ENCODE peak calls at places on chromosomes 3 and 15, in nine cellular contexts. X is CD8-positive, alpha-beta memory T cell; P is neural progenitor cell; Q is lung; G is pancreas; T is suprapubic skin; R is ovary; C is brain microvascular endothelial cell; L is esophagus muscularis mucosa. H is an unnamed sample. For H3K36me3, the result is how much of the 10 kb centered on the place peaks cover.

GRCh38 chr15:101327147-101327740 is 32.2 kb upstream of the SNRPA1 start:
- DNase-seq in X (no peak), P (no peak), Q (no peak), G (no peak), T (no peak), R (no peak), C (no peak), L (no peak), H (no peak)

GRCh38 chr3:177491301-177492031 is 294.2 kb upstream of the TBL1XR1 start:
- DNase-seq in X (no peak), P (no peak), Q (no peak), G (no peak), T (no peak), R (no peak), C (no peak), L (no peak), H (peak)

GRCh38 chr15:71151061-71151460 is 35.8 kb downstream of the THSD4 start:
- DNase-seq in X (no peak), P (no peak), Q (no peak), G (no peak), T (no peak), R (no peak), C (no peak), L (peak), H (peak)

GRCh38 chr15:39556461-39556860 is 24.4 kb upstream of the THBS1 start:
- DNase-seq in X (no peak), P (no peak), Q (no peak), G (no peak), T (no peak), R (no peak), C (no peak), L (peak), H (peak)

GRCh38 chr3:196837819-196838420 is 29.8 kb upstream of the SENP5 start:
- DNase-seq in X (peak), P (peak), Q (peak), G (peak), T (peak), R (peak), C (peak), L (no peak), H (peak)

GRCh38 chr15:69749797-69750196 is 297.2 kb downstream of the RPLP1 start:
- DNase-seq in X (no peak), P (no peak), Q (no peak), G (no peak), T (no peak), R (no peak), C (no peak), L (no peak), H (peak)

GRCh38 chr15:49624046-49624445 is 3.2 kb downstream of the DTWD1 start:
- DNase-seq in X (no peak), P (no peak), Q (no peak), G (no peak), T (no peak), R (no peak), C (peak), L (no peak), H (no peak)

GRCh38 chr3:117853923-117854322 is 1144.3 kb downstream of the TUSC7 start:
- DNase-seq in X (no peak), P (no peak), Q (no peak), G (no peak), T (no peak), R (no peak), C (peak), L (no peak), H (peak)

GRCh38 chr3:141243295-141243707 is 11.7 kb downstream of the PXYLP1 start:
- DNase-seq in X (peak), P (no peak), Q (no peak), G (no peak), T (no peak), R (no peak), C (peak), L (peak), H (no peak)

GRCh38 chr15:90425726-90426346 is 37.8 kb downstream of the IQGAP1 start:
- DNase-seq in X (no peak), P (peak), Q (no peak), G (no peak), T (no peak), R (no peak), C (no peak), L (no peak), H (no peak)

GRCh38 chr3:16079519-16079918 is 95.0 kb upstream of the GALNT15 start:
- DNase-seq in X (no peak), P (no peak), Q (no peak), G (no peak), T (no peak), R (no peak), C (no peak), L (no peak), H (peak)

GRCh38 chr15:24954783-24955548 is at the start of the genes SNRPN and SNURF:
- DNase-seq in X (peak), P (peak), Q (peak), G (peak), T (peak), R (peak), C (peak), L (no peak), H (peak)

GRCh38 chr3:55888282-55888855 is 401.3 kb upstream of the WNT5A start:
- DNase-seq in X (no peak), P (peak), Q (no peak), G (no peak), T (no peak), R (no peak), C (no peak), L (peak), H (no peak)

GRCh38 chr3:90091557-90091956 is 984.1 kb downstream of the EPHA3 start:
- DNase-seq in X (no peak), P (peak), Q (no peak), G (no peak), T (no peak), R (peak), C (peak), L (no peak), H (peak)

GRCh38 chr3:13800064-13800463 is 79.8 kb downstream of the WNT7A start:
- DNase-seq in X (no peak), P (no peak), Q (no peak), G (peak), T (no peak), R (no peak), C (no peak), L (no peak), H (no peak)

GRCh38 chr3:99505646-99506269 is 132.6 kb upstream of the COL8A1 start:
- DNase-seq in X (no peak), P (no peak), Q (peak), G (no peak), T (peak), R (no peak), C (peak), L (no peak), H (peak)

GRCh38 chr3:129077222-129077621 is 16.6 kb downstream of the GP9 start:
- DNase-seq in X (no peak), P (no peak), Q (no peak), G (no peak), T (no peak), R (no peak), C (peak), L (no peak), H (no peak)

DNA sequence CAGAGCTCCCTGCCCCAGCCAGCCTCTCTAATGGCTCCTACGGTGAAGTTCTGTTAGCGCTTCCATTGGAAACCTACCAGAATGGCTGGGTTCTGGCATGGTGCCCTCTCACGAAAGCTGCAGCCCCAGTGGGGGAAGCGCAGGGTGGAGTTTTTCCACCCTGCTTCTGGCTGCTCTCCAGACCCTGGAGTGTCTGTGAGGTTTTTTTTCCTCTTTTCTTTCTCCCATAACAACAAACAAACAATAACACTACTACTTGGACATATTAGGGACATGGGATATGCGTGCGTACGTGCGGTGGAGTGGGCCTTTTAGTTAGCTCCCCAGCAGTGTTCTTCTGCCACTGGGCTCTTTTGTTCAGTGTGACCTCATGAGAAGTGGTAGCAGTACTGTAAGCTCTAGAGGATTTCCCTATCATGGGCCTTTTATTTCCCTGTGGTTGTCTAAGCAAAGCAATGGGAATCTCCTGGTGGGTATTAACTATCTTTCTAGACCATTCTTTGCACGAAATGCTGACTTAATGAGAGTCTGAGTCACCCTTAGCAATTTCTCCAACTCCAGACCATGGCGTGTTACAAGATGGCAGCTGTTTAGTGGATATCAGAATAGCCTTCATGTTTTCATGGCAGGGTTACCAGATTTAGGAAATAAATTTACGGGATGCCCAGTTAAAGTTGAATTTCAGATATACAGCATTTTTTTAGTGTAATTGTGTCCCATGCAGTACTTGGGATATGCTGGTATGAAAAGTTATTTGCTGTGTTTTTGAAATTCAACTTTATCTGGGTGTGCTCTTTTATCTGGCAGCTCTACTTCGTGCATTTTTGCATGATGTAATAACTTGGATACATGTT is 162.0 kb downstream of the FNDC3B start:
- DNase-seq in X (no peak), P (no peak), Q (peak), G (peak), T (peak), R (peak), C (peak), L (no peak), H (peak)
- H3K4me3 ChIP-seq in X (no peak), P (no peak), Q (no peak), G (no peak), T (no peak), R (no peak), C (no peak), L (peak), H (no peak)

DNA sequence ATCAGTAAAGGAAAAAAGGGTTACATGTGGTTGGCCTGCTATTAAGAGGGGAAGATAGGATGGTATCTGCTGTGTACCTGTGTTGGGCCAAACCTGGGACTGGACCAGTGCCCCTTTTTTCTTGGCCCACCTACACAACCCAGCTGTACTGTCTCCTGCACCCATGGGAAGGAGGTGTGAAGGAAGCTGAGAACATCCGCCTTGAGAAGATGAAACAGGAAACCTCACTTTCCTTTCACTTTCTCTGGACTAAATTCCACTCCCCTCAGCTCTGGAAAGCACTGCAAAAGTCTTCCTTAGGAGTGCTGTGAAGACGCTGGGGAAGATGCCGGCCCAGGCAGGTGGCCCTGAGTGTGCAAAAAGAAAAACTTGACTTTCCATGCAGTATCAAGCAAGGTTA is 37.6 kb downstream of the LRRN1 start:
- DNase-seq in X (no peak), P (no peak), Q (no peak), G (no peak), T (no peak), R (no peak), C (no peak), L (no peak), H (no peak)
- H3K36me3 ChIP-seq in X (under half), P (under half), Q (under half), G (under half), T (under half), R (under half), C (under half), L (under half), H (under half)

GRCh38 chr15:77623878-77624524 is 8.7 kb downstream of the LINGO1 start:
- DNase-seq in X (no peak), P (no peak), Q (no peak), G (no peak), T (no peak), R (no peak), C (no peak), L (no peak), H (no peak)
- H3K4me3 ChIP-seq in X (no peak), P (no peak), Q (no peak), G (no peak), T (no peak), R (no peak), C (no peak), L (no peak), H (no peak)

GRCh38 chr3:184485256-184485655 is 76.3 kb upstream of the EPHB3 start:
- DNase-seq in X (no peak), P (no peak), Q (no peak), G (no peak), T (no peak), R (no peak), C (no peak), L (peak), H (no peak)

GRCh38 chr3:184481924-184482671 is 79.5 kb upstream of the EPHB3 start:
- DNase-seq in X (no peak), P (no peak), Q (no peak), G (no peak), T (no peak), R (no peak), C (no peak), L (peak), H (peak)

GRCh38 chr3:184477940-184478339 is 83.6 kb upstream of the EPHB3 start:
- DNase-seq in X (no peak), P (no peak), Q (no peak), G (no peak), T (no peak), R (no peak), C (no peak), L (peak), H (no peak)

GRCh38 chr3:184479426-184480126 is 82.0 kb upstream of the EPHB3 start:
- DNase-seq in X (no peak), P (no peak), Q (no peak), G (no peak), T (no peak), R (no peak), C (no peak), L (peak), H (no peak)

DNA sequence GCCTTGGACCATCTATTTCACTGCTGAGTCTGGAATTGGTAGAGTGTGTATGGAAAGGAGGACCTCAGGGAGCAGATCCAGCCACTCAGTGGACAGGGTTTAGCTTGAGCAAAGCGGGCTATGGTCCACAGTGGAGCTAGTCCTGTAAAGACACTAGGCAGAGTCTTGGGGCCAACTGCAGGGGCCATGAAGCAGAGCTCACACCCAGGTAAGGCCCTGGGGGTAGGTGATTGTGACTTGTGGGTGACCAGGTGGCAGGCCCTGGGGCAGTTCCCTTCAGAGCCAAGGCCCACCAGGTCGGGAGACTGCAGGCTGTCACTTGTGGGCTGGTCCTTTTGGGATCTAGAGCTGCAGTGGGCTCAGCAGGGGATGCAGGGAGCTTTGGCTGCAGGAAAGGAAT is 80.8 kb upstream of the EPHB3 start:
- DNase-seq in X (no peak), P (no peak), Q (no peak), G (no peak), T (no peak), R (no peak), C (no peak), L (peak), H (no peak)
- H3K36me3 ChIP-seq in X (under half), P (under half), Q (under half), G (under half), T (under half), R (under half), C (under half), L (under half), H (under half)

DNA sequence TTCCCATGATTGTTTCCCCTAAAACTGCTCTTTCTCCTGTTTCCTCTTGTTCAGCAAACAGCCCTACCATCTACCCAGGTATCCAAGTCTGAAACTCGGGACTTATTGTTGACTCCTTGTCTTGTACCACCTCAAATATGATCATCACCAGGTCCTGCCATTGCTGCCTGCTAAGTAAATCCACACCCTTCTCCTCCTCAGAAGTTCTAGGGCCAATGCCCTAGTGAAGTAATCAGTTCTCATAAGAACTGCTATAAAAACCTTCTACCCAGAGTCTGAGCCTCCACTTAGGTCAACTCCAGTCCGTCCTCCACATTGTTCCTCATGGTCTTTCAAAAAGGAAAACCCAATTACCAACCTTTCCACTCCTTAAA is 77.0 kb upstream of the IL12A start:
- DNase-seq in X (no peak), P (no peak), Q (no peak), G (no peak), T (no peak), R (no peak), C (no peak), L (peak), H (no peak)
- H3K4me3 ChIP-seq in X (peak), P (no peak), Q (no peak), G (peak), T (no peak), R (no peak), C (no peak), L (peak), H (no peak)

GRCh38 chr15:48471073-48471472 is 139.8 kb downstream of the DUT start:
- DNase-seq in X (no peak), P (no peak), Q (no peak), G (no peak), T (no peak), R (no peak), C (no peak), L (no peak), H (no peak)

GRCh38 chr15:48475600-48476395 is 144.6 kb downstream of the DUT start:
- DNase-seq in X (no peak), P (no peak), Q (no peak), G (no peak), T (no peak), R (no peak), C (no peak), L (no peak), H (peak)

GRCh38 chr15:48470096-48470495 is 138.9 kb downstream of the DUT start:
- DNase-seq in X (no peak), P (no peak), Q (no peak), G (no peak), T (no peak), R (no peak), C (no peak), L (no peak), H (no peak)

GRCh38 chr15:48473667-48474066 is 142.4 kb downstream of the DUT start:
- DNase-seq in X (no peak), P (no peak), Q (no peak), G (no peak), T (no peak), R (no peak), C (no peak), L (no peak), H (no peak)

GRCh38 chr15:48472756-48473155 is 141.5 kb downstream of the DUT start:
- DNase-seq in X (no peak), P (no peak), Q (no peak), G (no peak), T (no peak), R (no peak), C (peak), L (peak), H (peak)
- H3K36me3 ChIP-seq in X (under half), P (under half), Q (under half), G (under half), T (under half), R (under half), C (half or more), L (under half), H (under half)

GRCh38 chr15:100114100-100114499 is 227.7 kb downstream of the ADAMTS17 start:
- DNase-seq in X (no peak), P (peak), Q (no peak), G (no peak), T (no peak), R (peak), C (peak), L (no peak), H (peak)

GRCh38 chr15:100115066-100115710 is 226.6 kb downstream of the ADAMTS17 start:
- DNase-seq in X (no peak), P (peak), Q (no peak), G (no peak), T (no peak), R (no peak), C (no peak), L (no peak), H (no peak)

GRCh38 chr15:100115711-100116090 is 226.1 kb downstream of the ADAMTS17 start:
- DNase-seq in X (no peak), P (no peak), Q (no peak), G (no peak), T (no peak), R (no peak), C (peak), L (no peak), H (peak)

GRCh38 chr15:100113351-100114075 is 228.3 kb downstream of the ADAMTS17 start:
- DNase-seq in X (no peak), P (no peak), Q (no peak), G (no peak), T (no peak), R (peak), C (no peak), L (no peak), H (no peak)

DNA sequence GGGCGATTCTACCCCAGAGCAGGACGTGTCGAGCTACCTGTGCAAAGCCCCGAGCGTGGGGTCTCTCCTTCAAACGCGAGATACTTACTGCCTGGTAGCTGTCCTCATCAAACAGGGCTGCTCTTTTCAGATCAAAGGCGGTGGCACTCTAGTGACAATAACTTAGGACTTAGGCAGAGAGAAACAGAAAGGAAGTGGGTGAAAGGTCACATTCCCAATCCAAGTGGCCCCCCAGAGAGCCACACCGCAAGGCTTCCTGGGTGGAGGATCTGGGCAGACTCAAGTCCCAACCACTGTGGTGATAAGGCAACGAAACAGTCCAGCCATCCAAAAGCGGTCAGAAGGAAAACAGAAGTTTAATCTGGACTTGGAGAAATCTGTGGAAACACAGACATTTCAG is 227.2 kb downstream of the ADAMTS17 start:
- DNase-seq in X (no peak), P (peak), Q (no peak), G (no peak), T (no peak), R (no peak), C (peak), L (no peak), H (no peak)
- H3K4me3 ChIP-seq in X (no peak), P (no peak), Q (no peak), G (peak), T (peak), R (no peak), C (peak), L (peak), H (no peak)

GRCh38 chr3:10090181-10090580 is 17.9 kb downstream of the FANCD2OS start:
- DNase-seq in X (no peak), P (no peak), Q (no peak), G (no peak), T (no peak), R (no peak), C (no peak), L (no peak), H (no peak)
- H3K36me3 ChIP-seq in X (under half), P (under half), Q (under half), G (under half), T (under half), R (under half), C (under half), L (under half), H (under half)

GRCh38 chr3:43793648-43794372 is 103.1 kb downstream of the ABHD5 start:
- DNase-seq in X (no peak), P (no peak), Q (no peak), G (no peak), T (no peak), R (no peak), C (no peak), L (peak), H (no peak)
- H3K4me3 ChIP-seq in X (no peak), P (no peak), Q (no peak), G (no peak), T (no peak), R (no peak), C (no peak), L (no peak), H (no peak)

H was measured in bronchial epithelial cell.